ENCODE peak calls at places on chromosomes 3 and 15, in seven cellular contexts. One of them, this sample, is unnamed.

GRCh38 chr3:154464440-154465148 is 34.6 kb upstream of the GPR149 start:
- DNase-seq in iPS-NIHi11: no peak
- DNase-seq in AG20443: no peak
- DNase-seq in HCEC 1CT: no peak
- DNase-seq in stimulated activated CD4-positive, alpha-beta T cell treated with anti-CD3 and anti-CD28 coated beads, Interleukin-2, amount 100 ng/mL, for 48 hours: no peak
- DNase-seq in glutamatergic neuron: no peak
- DNase-seq in OCI-M1: no peak
- DNase-seq in this sample: no peak

GRCh38 chr3:17129550-17129949 is 244.8 kb downstream of the PLCL2 start:
- DNase-seq in iPS-NIHi11: no peak
- DNase-seq in AG20443: no peak
- DNase-seq in HCEC 1CT: no peak
- DNase-seq in stimulated activated CD4-positive, alpha-beta T cell treated with anti-CD3 and anti-CD28 coated beads, Interleukin-2, amount 100 ng/mL, for 48 hours: no peak
- DNase-seq in glutamatergic neuron: no peak
- DNase-seq in OCI-M1: no peak
- DNase-seq in this sample: no peak

GRCh38 chr15:78540955-78541743 is 905 bp downstream of the PSMA4 start:
- DNase-seq in iPS-NIHi11: peak; percentile 12
- DNase-seq in AG20443: peak; percentile 14
- DNase-seq in HCEC 1CT: peak; percentile 7
- DNase-seq in stimulated activated CD4-positive, alpha-beta T cell treated with anti-CD3 and anti-CD28 coated beads, Interleukin-2, amount 100 ng/mL, for 48 hours: no peak
- DNase-seq in glutamatergic neuron: no peak
- DNase-seq in OCI-M1: peak; percentile 89
- DNase-seq in this sample: no peak

GRCh38 chr3:50642382-50642781 is 25.4 kb downstream of the MAPKAPK3 start:
- DNase-seq in iPS-NIHi11: no peak
- DNase-seq in AG20443: no peak
- DNase-seq in HCEC 1CT: no peak
- DNase-seq in stimulated activated CD4-positive, alpha-beta T cell treated with anti-CD3 and anti-CD28 coated beads, Interleukin-2, amount 100 ng/mL, for 48 hours: no peak
- DNase-seq in glutamatergic neuron: no peak
- DNase-seq in OCI-M1: no peak
- DNase-seq in this sample: no peak

GRCh38 chr3:99509224-99509623 is 129.2 kb upstream of the COL8A1 start:
- DNase-seq in iPS-NIHi11: no peak
- DNase-seq in AG20443: peak; percentile 34
- DNase-seq in HCEC 1CT: peak; percentile 84
- DNase-seq in stimulated activated CD4-positive, alpha-beta T cell treated with anti-CD3 and anti-CD28 coated beads, Interleukin-2, amount 100 ng/mL, for 48 hours: no peak
- DNase-seq in glutamatergic neuron: no peak
- DNase-seq in OCI-M1: no peak
- DNase-seq in this sample: peak; percentile 48

GRCh38 chr3:2992534-2992933 is 117.6 kb downstream of the IL5RA start:
- DNase-seq in iPS-NIHi11: no peak
- DNase-seq in AG20443: no peak
- DNase-seq in HCEC 1CT: no peak
- DNase-seq in stimulated activated CD4-positive, alpha-beta T cell treated with anti-CD3 and anti-CD28 coated beads, Interleukin-2, amount 100 ng/mL, for 48 hours: no peak
- DNase-seq in glutamatergic neuron: no peak
- DNase-seq in OCI-M1: no peak
- DNase-seq in this sample: no peak

GRCh38 chr3:51777985-51778384 is 1.1 kb downstream of the IQCF6 start:
- DNase-seq in iPS-NIHi11: no peak
- DNase-seq in AG20443: no peak
- DNase-seq in HCEC 1CT: no peak
- DNase-seq in stimulated activated CD4-positive, alpha-beta T cell treated with anti-CD3 and anti-CD28 coated beads, Interleukin-2, amount 100 ng/mL, for 48 hours: no peak
- DNase-seq in glutamatergic neuron: peak; percentile 73
- DNase-seq in OCI-M1: no peak
- DNase-seq in this sample: no peak

GRCh38 chr3:70854108-70854507 is 541.7 kb upstream of the MDFIC2 start:
- DNase-seq in iPS-NIHi11: no peak
- DNase-seq in AG20443: no peak
- DNase-seq in HCEC 1CT: no peak
- DNase-seq in stimulated activated CD4-positive, alpha-beta T cell treated with anti-CD3 and anti-CD28 coated beads, Interleukin-2, amount 100 ng/mL, for 48 hours: no peak
- DNase-seq in glutamatergic neuron: no peak
- DNase-seq in OCI-M1: no peak
- DNase-seq in this sample: no peak

GRCh38 chr15:101020945-101021344 is 101.8 kb downstream of the LRRK1 start:
- DNase-seq in iPS-NIHi11: no peak
- DNase-seq in AG20443: no peak
- DNase-seq in HCEC 1CT: no peak
- DNase-seq in stimulated activated CD4-positive, alpha-beta T cell treated with anti-CD3 and anti-CD28 coated beads, Interleukin-2, amount 100 ng/mL, for 48 hours: no peak
- DNase-seq in glutamatergic neuron: peak; percentile 4
- DNase-seq in OCI-M1: no peak
- DNase-seq in this sample: no peak

GRCh38 chr3:47250309-47251060 is 32.1 kb downstream of the KIF9 start:
- DNase-seq in iPS-NIHi11: peak; percentile 72
- DNase-seq in AG20443: peak; percentile 70
- DNase-seq in HCEC 1CT: peak; percentile 33
- DNase-seq in stimulated activated CD4-positive, alpha-beta T cell treated with anti-CD3 and anti-CD28 coated beads, Interleukin-2, amount 100 ng/mL, for 48 hours: no peak
- DNase-seq in glutamatergic neuron: no peak
- DNase-seq in OCI-M1: peak; percentile 89
- DNase-seq in this sample: peak; percentile 42

GRCh38 chr3:110971010-110971585 is 100.5 kb upstream of the NECTIN3 start:
- DNase-seq in iPS-NIHi11: no peak
- DNase-seq in AG20443: no peak
- DNase-seq in HCEC 1CT: no peak
- DNase-seq in stimulated activated CD4-positive, alpha-beta T cell treated with anti-CD3 and anti-CD28 coated beads, Interleukin-2, amount 100 ng/mL, for 48 hours: no peak
- DNase-seq in glutamatergic neuron: no peak
- DNase-seq in OCI-M1: peak; percentile 92
- DNase-seq in this sample: no peak

GRCh38 chr3:155391583-155391982 is 98.1 kb upstream of the STRIT1 start:
- DNase-seq in iPS-NIHi11: no peak
- DNase-seq in AG20443: peak; percentile 90
- DNase-seq in HCEC 1CT: peak; percentile 87
- DNase-seq in stimulated activated CD4-positive, alpha-beta T cell treated with anti-CD3 and anti-CD28 coated beads, Interleukin-2, amount 100 ng/mL, for 48 hours: no peak
- DNase-seq in glutamatergic neuron: no peak
- DNase-seq in OCI-M1: no peak
- DNase-seq in this sample: peak; percentile 95

GRCh38 chr15:66472176-66472999 is 25.2 kb downstream of the SNAPC5 start:
- DNase-seq in iPS-NIHi11: no peak
- DNase-seq in AG20443: peak; percentile 58
- DNase-seq in HCEC 1CT: peak; percentile 44
- DNase-seq in stimulated activated CD4-positive, alpha-beta T cell treated with anti-CD3 and anti-CD28 coated beads, Interleukin-2, amount 100 ng/mL, for 48 hours: no peak
- DNase-seq in glutamatergic neuron: no peak
- DNase-seq in OCI-M1: no peak
- DNase-seq in this sample: peak; percentile 36

GRCh38 chr15:45573961-45574629 is 13.1 kb upstream of the BLOC1S6 start:
- DNase-seq in iPS-NIHi11: peak; percentile 64
- DNase-seq in AG20443: no peak
- DNase-seq in HCEC 1CT: no peak
- DNase-seq in stimulated activated CD4-positive, alpha-beta T cell treated with anti-CD3 and anti-CD28 coated beads, Interleukin-2, amount 100 ng/mL, for 48 hours: no peak
- DNase-seq in glutamatergic neuron: peak; percentile 56
- DNase-seq in OCI-M1: no peak
- DNase-seq in this sample: peak; percentile 25

GRCh38 chr3:177410734-177411133 is 213.5 kb upstream of the TBL1XR1 start:
- DNase-seq in iPS-NIHi11: no peak
- DNase-seq in AG20443: no peak
- DNase-seq in HCEC 1CT: no peak
- DNase-seq in stimulated activated CD4-positive, alpha-beta T cell treated with anti-CD3 and anti-CD28 coated beads, Interleukin-2, amount 100 ng/mL, for 48 hours: no peak
- DNase-seq in glutamatergic neuron: no peak
- DNase-seq in OCI-M1: no peak
- DNase-seq in this sample: no peak

GRCh38 chr3:151890721-151891141 is 17.3 kb downstream of the SUCNR1 start:
- DNase-seq in iPS-NIHi11: no peak
- DNase-seq in AG20443: no peak
- DNase-seq in HCEC 1CT: no peak
- DNase-seq in stimulated activated CD4-positive, alpha-beta T cell treated with anti-CD3 and anti-CD28 coated beads, Interleukin-2, amount 100 ng/mL, for 48 hours: no peak
- DNase-seq in glutamatergic neuron: no peak
- DNase-seq in OCI-M1: no peak
- DNase-seq in this sample: no peak

GRCh38 chr3:52333869-52334557 is 17.9 kb downstream of the DNAH1 start:
- DNase-seq in iPS-NIHi11: no peak
- DNase-seq in AG20443: no peak
- DNase-seq in HCEC 1CT: no peak
- DNase-seq in stimulated activated CD4-positive, alpha-beta T cell treated with anti-CD3 and anti-CD28 coated beads, Interleukin-2, amount 100 ng/mL, for 48 hours: no peak
- DNase-seq in glutamatergic neuron: no peak
- DNase-seq in OCI-M1: no peak
- DNase-seq in this sample: peak; percentile 5

GRCh38 chr3:14368885-14369284 is 33.5 kb upstream of the SLC6A6 start:
- DNase-seq in iPS-NIHi11: no peak
- DNase-seq in AG20443: no peak
- DNase-seq in HCEC 1CT: no peak
- DNase-seq in stimulated activated CD4-positive, alpha-beta T cell treated with anti-CD3 and anti-CD28 coated beads, Interleukin-2, amount 100 ng/mL, for 48 hours: no peak
- DNase-seq in glutamatergic neuron: no peak
- DNase-seq in OCI-M1: no peak
- DNase-seq in this sample: no peak

GRCh38 chr3:139302084-139302800 is 41.6 kb upstream of the MRPS22 start:
- DNase-seq in iPS-NIHi11: no peak
- DNase-seq in AG20443: peak; percentile 95
- DNase-seq in HCEC 1CT: peak; percentile 99
- DNase-seq in stimulated activated CD4-positive, alpha-beta T cell treated with anti-CD3 and anti-CD28 coated beads, Interleukin-2, amount 100 ng/mL, for 48 hours: no peak
- DNase-seq in glutamatergic neuron: no peak
- DNase-seq in OCI-M1: peak; percentile 45
- DNase-seq in this sample: peak; percentile 99

GRCh38 chr3:113607219-113607596 is 74.9 kb downstream of the SIDT1 start:
- DNase-seq in iPS-NIHi11: no peak
- DNase-seq in AG20443: no peak
- DNase-seq in HCEC 1CT: no peak
- DNase-seq in stimulated activated CD4-positive, alpha-beta T cell treated with anti-CD3 and anti-CD28 coated beads, Interleukin-2, amount 100 ng/mL, for 48 hours: no peak
- DNase-seq in glutamatergic neuron: no peak
- DNase-seq in OCI-M1: no peak
- DNase-seq in this sample: no peak

GRCh38 chr3:16151109-16151508 is 23.4 kb upstream of the GALNT15 start:
- DNase-seq in iPS-NIHi11: no peak
- DNase-seq in AG20443: peak; percentile 83
- DNase-seq in HCEC 1CT: peak; percentile 66
- DNase-seq in stimulated activated CD4-positive, alpha-beta T cell treated with anti-CD3 and anti-CD28 coated beads, Interleukin-2, amount 100 ng/mL, for 48 hours: no peak
- DNase-seq in glutamatergic neuron: no peak
- DNase-seq in OCI-M1: peak; percentile 81
- DNase-seq in this sample: peak; percentile 95

GRCh38 chr15:66233487-66234415 is 19.8 kb downstream of the MEGF11 start:
- DNase-seq in iPS-NIHi11: peak; percentile 61
- DNase-seq in AG20443: no peak
- DNase-seq in HCEC 1CT: peak; percentile 34
- DNase-seq in stimulated activated CD4-positive, alpha-beta T cell treated with anti-CD3 and anti-CD28 coated beads, Interleukin-2, amount 100 ng/mL, for 48 hours: no peak
- DNase-seq in glutamatergic neuron: peak; percentile 49
- DNase-seq in OCI-M1: peak; percentile 81
- DNase-seq in this sample: peak; percentile 49

GRCh38 chr3:96410006-96410730 is 404.2 kb upstream of the EPHA6 start:
- DNase-seq in iPS-NIHi11: no peak
- DNase-seq in AG20443: no peak
- DNase-seq in HCEC 1CT: no peak
- DNase-seq in stimulated activated CD4-positive, alpha-beta T cell treated with anti-CD3 and anti-CD28 coated beads, Interleukin-2, amount 100 ng/mL, for 48 hours: no peak
- DNase-seq in glutamatergic neuron: no peak
- DNase-seq in OCI-M1: no peak
- DNase-seq in this sample: no peak

GRCh38 chr3:13539285-13539625 is 9.7 kb upstream of the FBLN2 start:
- DNase-seq in iPS-NIHi11: no peak
- DNase-seq in AG20443: peak; percentile 44
- DNase-seq in HCEC 1CT: no peak
- DNase-seq in stimulated activated CD4-positive, alpha-beta T cell treated with anti-CD3 and anti-CD28 coated beads, Interleukin-2, amount 100 ng/mL, for 48 hours: no peak
- DNase-seq in glutamatergic neuron: no peak
- DNase-seq in OCI-M1: no peak
- DNase-seq in this sample: peak; percentile 82

GRCh38 chr15:75673426-75674247 is 25.9 kb downstream of the SNX33 start:
- DNase-seq in iPS-NIHi11: no peak
- DNase-seq in AG20443: peak; percentile 88
- DNase-seq in HCEC 1CT: peak; percentile 79
- DNase-seq in stimulated activated CD4-positive, alpha-beta T cell treated with anti-CD3 and anti-CD28 coated beads, Interleukin-2, amount 100 ng/mL, for 48 hours: no peak
- DNase-seq in glutamatergic neuron: no peak
- DNase-seq in OCI-M1: no peak
- DNase-seq in this sample: peak; percentile 88

GRCh38 chr3:196440041-196440537 is 7.9 kb upstream of the UBXN7 start:
- DNase-seq in iPS-NIHi11: no peak
- DNase-seq in AG20443: peak; percentile 42
- DNase-seq in HCEC 1CT: peak; percentile 85
- DNase-seq in stimulated activated CD4-positive, alpha-beta T cell treated with anti-CD3 and anti-CD28 coated beads, Interleukin-2, amount 100 ng/mL, for 48 hours: no peak
- DNase-seq in glutamatergic neuron: no peak
- DNase-seq in OCI-M1: no peak
- DNase-seq in this sample: peak; percentile 92

GRCh38 chr3:169886671-169887070 is 16.9 kb upstream of the LRRC31 start:
- DNase-seq in iPS-NIHi11: peak; percentile 38
- DNase-seq in AG20443: peak; percentile 70
- DNase-seq in HCEC 1CT: peak; percentile 26
- DNase-seq in stimulated activated CD4-positive, alpha-beta T cell treated with anti-CD3 and anti-CD28 coated beads, Interleukin-2, amount 100 ng/mL, for 48 hours: no peak
- DNase-seq in glutamatergic neuron: no peak
- DNase-seq in OCI-M1: no peak
- DNase-seq in this sample: peak; percentile 56

GRCh38 chr3:177882124-177882648 is 654.0 kb upstream of the KCNMB2 start:
- DNase-seq in iPS-NIHi11: no peak
- DNase-seq in AG20443: no peak
- DNase-seq in HCEC 1CT: no peak
- DNase-seq in stimulated activated CD4-positive, alpha-beta T cell treated with anti-CD3 and anti-CD28 coated beads, Interleukin-2, amount 100 ng/mL, for 48 hours: peak; percentile 21
- DNase-seq in glutamatergic neuron: no peak
- DNase-seq in OCI-M1: no peak
- DNase-seq in this sample: no peak

GRCh38 chr3:186775999-186776398 is 7.4 kb upstream of the EIF4A2 start:
- DNase-seq in iPS-NIHi11: no peak
- DNase-seq in AG20443: no peak
- DNase-seq in HCEC 1CT: no peak
- DNase-seq in stimulated activated CD4-positive, alpha-beta T cell treated with anti-CD3 and anti-CD28 coated beads, Interleukin-2, amount 100 ng/mL, for 48 hours: no peak
- DNase-seq in glutamatergic neuron: no peak
- DNase-seq in OCI-M1: no peak
- DNase-seq in this sample: no peak

GRCh38 chr3:134002326-134002725 is 27.4 kb downstream of the SLCO2A1 start:
- DNase-seq in iPS-NIHi11: no peak
- DNase-seq in AG20443: peak; percentile 82
- DNase-seq in HCEC 1CT: no peak
- DNase-seq in stimulated activated CD4-positive, alpha-beta T cell treated with anti-CD3 and anti-CD28 coated beads, Interleukin-2, amount 100 ng/mL, for 48 hours: no peak
- DNase-seq in glutamatergic neuron: no peak
- DNase-seq in OCI-M1: no peak
- DNase-seq in this sample: peak; percentile 80

GRCh38 chr15:52727825-52728224 is 48.6 kb upstream of the ATOSA start:
- DNase-seq in iPS-NIHi11: no peak
- DNase-seq in AG20443: no peak
- DNase-seq in HCEC 1CT: no peak
- DNase-seq in stimulated activated CD4-positive, alpha-beta T cell treated with anti-CD3 and anti-CD28 coated beads, Interleukin-2, amount 100 ng/mL, for 48 hours: no peak
- DNase-seq in glutamatergic neuron: no peak
- DNase-seq in OCI-M1: no peak
- DNase-seq in this sample: no peak

GRCh38 chr3:156433910-156434309 is 121.0 kb downstream of the SSR3 start:
- DNase-seq in iPS-NIHi11: no peak
- DNase-seq in AG20443: no peak
- DNase-seq in HCEC 1CT: peak; percentile 87
- DNase-seq in stimulated activated CD4-positive, alpha-beta T cell treated with anti-CD3 and anti-CD28 coated beads, Interleukin-2, amount 100 ng/mL, for 48 hours: no peak
- DNase-seq in glutamatergic neuron: no peak
- DNase-seq in OCI-M1: no peak
- DNase-seq in this sample: peak; percentile 24

This sample was measured in fibroblast of mammary gland.